ENCODE peak calls at places on chromosomes 4 and X, in seven cellular contexts. A, U, L, K, M, J and D are unnamed samples.

GRCh38 chr4:83356899-83357661 is 22.4 kb upstream of the HPSE start:
- DNase-seq in M (peak), K (no peak), U (peak), A (no peak), L (no peak), J (no peak), D (no peak)

GRCh38 chr4:77443941-77444340 is 161.7 kb upstream of the CXCL13 start:
- DNase-seq in M (no peak), J (no peak), U (no peak), K (no peak), A (no peak), L (no peak), D (no peak)

GRCh38 chr4:58111818-58112217 is 1001.6 kb upstream of the IGFBP7 start:
- DNase-seq in U (no peak), J (no peak), M (no peak), A (no peak), K (no peak), L (no peak), D (no peak)

GRCh38 chr4:102338405-102338804 is 6.9 kb downstream of the SLC39A8 start:
- DNase-seq in L (no peak), M (no peak), J (no peak), U (peak), K (no peak), A (no peak), D (no peak)

GRCh38 chr4:66489783-66490452 is 819.6 kb upstream of the EPHA5 start:
- DNase-seq in K (no peak), A (no peak), M (peak), U (peak), J (no peak), L (no peak), D (no peak)

GRCh38 chr4:161133877-161134276 is 1029.9 kb downstream of the FSTL5 start:
- DNase-seq in U (no peak), M (no peak), K (no peak), J (no peak), L (no peak), A (no peak), D (no peak)

GRCh38 chrX:15856580-15856979 is 2.0 kb upstream of the AP1S2 start:
- DNase-seq in U (no peak), J (no peak), M (no peak), L (peak), A (no peak), K (no peak), D (no peak)

GRCh38 chr4:72886602-72887001 is 182.9 kb downstream of the COX18 start:
- DNase-seq in J (no peak), L (no peak), A (no peak), U (no peak), K (no peak), M (no peak), D (no peak)

GRCh38 chr4:110508827-110509446 is 33.0 kb downstream of the ENPEP start:
- DNase-seq in J (peak), U (no peak), M (peak), K (no peak), L (no peak), A (no peak), D (no peak)

GRCh38 chr4:117479673-117480072 is 394.3 kb upstream of the TRAM1L1 start:
- DNase-seq in J (no peak), L (no peak), A (no peak), U (no peak), K (no peak), M (peak), D (no peak)

GRCh38 chrX:136255543-136255942 is 4.3 kb upstream of the MAP7D3 start:
- DNase-seq in U (no peak), A (peak), M (no peak), L (no peak), K (no peak), J (no peak), D (no peak)

GRCh38 chr4:109998867-109999303 is 86.2 kb downstream of the EGF start:
- DNase-seq in J (peak), K (peak), M (peak), L (peak), A (no peak), U (peak), D (no peak)

GRCh38 chr4:3703677-3704521 is 62.3 kb upstream of the ADRA2C start:
- DNase-seq in U (no peak), K (no peak), J (peak), L (no peak), M (peak), A (peak), D (peak)

GRCh38 chr4:106238819-106239420 is 77.1 kb downstream of the TBCK start:
- DNase-seq in K (no peak), A (no peak), L (no peak), U (peak), J (peak), M (peak), D (peak)

GRCh38 chr4:20687894-20688293 is 12.4 kb upstream of the PACRGL start:
- DNase-seq in A (no peak), U (peak), J (no peak), L (no peak), M (peak), K (no peak), D (no peak)

GRCh38 chrX:9148626-9149385 is 114.9 kb upstream of the FAM9B start:
- DNase-seq in L (no peak), U (peak), M (peak), K (no peak), A (no peak), J (peak), D (no peak)